ENCODE peak calls at places on chromosomes 11 and 22, in ten cellular contexts. E, C, W, Z, V, R, K, B, X and T are unnamed samples.

GRCh38 chr11:38711110-38711509 is 2113.1 kb upstream of the RAG2 start:
- DNase-seq in X (no peak), K (no peak), C (no peak), E (no peak), R (no peak), V (no peak), Z (no peak), B (no peak), W (no peak), T (no peak)

GRCh38 chr11:95728790-95729189 is 60.8 kb downstream of the FAM76B start:
- DNase-seq in E (no peak), X (no peak), V (no peak), B (no peak), Z (no peak), K (no peak), R (no peak), C (no peak), W (no peak), T (no peak)

GRCh38 chr11:81377418-81377817 is 1356.2 kb downstream of the FAM181B start:
- DNase-seq in V (no peak), B (no peak), X (no peak), W (no peak), K (no peak), C (no peak), Z (no peak), R (no peak), E (no peak), T (no peak)

GRCh38 chr11:105937331-105937730 is 84.7 kb downstream of the MSANTD4 start:
- DNase-seq in C (no peak), K (peak), X (no peak), E (no peak), R (peak), V (no peak), B (no peak), W (peak), Z (no peak), T (peak)

GRCh38 chr11:126338346-126339055 is 17.0 kb upstream of the ST3GAL4 start:
- DNase-seq in E (no peak), R (no peak), X (no peak), C (no peak), W (no peak), K (no peak), Z (no peak), B (no peak), V (no peak), T (no peak)

GRCh38 chr11:72260574-72260973 is 16.6 kb upstream of the PHOX2A start:
- DNase-seq in C (no peak), Z (no peak), V (no peak), B (no peak), E (no peak), X (no peak), R (no peak), W (no peak), K (no peak), T (no peak)

GRCh38 chr11:61791737-61792309 is 576 bp downstream of the TMEM258 start:
- DNase-seq in K (peak), R (peak), Z (peak), E (peak), X (peak), W (peak), B (peak), C (peak), V (peak), T (peak)

GRCh38 chr11:78742430-78742829 is 167.8 kb upstream of the NARS2 start:
- DNase-seq in Z (no peak), W (peak), B (peak), V (no peak), C (peak), E (peak), R (no peak), X (peak), K (no peak), T (peak)

GRCh38 chr11:17063171-17064002 is 14.1 kb downstream of the RPS13 start:
- DNase-seq in B (peak), K (no peak), C (peak), V (peak), R (peak), W (peak), E (peak), Z (peak), X (peak), T (no peak)

DNA sequence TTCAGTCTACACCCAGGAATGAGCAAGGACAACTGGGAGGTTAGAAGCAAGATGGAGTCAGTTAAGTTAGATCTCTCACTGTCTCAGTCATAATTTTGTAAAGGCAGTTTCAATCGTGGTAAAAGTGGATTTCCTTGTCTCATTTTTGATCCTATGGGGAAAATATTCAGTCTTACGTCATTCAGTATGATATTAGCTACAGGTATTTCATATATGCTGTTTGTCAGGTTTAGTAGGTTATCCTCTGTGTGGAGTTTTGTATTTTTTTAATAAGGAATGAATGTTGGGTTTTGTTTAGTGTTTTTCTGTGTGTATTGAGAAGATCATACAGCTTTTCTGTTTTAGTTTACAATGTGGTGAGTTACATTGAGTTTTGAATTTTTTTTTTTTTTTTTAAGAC is 11.8 kb downstream of the SPECC1L start:
- DNase-seq in E (no peak), C (no peak), B (no peak), R (no peak), Z (no peak), W (no peak), X (no peak), K (peak), V (no peak), T (no peak)
- H3K27ac ChIP-seq in E (no peak), C (no peak), B (no peak), R (peak), Z (no peak), W (no peak), X (no peak), K (no peak), V (no peak), T (peak)

DNA sequence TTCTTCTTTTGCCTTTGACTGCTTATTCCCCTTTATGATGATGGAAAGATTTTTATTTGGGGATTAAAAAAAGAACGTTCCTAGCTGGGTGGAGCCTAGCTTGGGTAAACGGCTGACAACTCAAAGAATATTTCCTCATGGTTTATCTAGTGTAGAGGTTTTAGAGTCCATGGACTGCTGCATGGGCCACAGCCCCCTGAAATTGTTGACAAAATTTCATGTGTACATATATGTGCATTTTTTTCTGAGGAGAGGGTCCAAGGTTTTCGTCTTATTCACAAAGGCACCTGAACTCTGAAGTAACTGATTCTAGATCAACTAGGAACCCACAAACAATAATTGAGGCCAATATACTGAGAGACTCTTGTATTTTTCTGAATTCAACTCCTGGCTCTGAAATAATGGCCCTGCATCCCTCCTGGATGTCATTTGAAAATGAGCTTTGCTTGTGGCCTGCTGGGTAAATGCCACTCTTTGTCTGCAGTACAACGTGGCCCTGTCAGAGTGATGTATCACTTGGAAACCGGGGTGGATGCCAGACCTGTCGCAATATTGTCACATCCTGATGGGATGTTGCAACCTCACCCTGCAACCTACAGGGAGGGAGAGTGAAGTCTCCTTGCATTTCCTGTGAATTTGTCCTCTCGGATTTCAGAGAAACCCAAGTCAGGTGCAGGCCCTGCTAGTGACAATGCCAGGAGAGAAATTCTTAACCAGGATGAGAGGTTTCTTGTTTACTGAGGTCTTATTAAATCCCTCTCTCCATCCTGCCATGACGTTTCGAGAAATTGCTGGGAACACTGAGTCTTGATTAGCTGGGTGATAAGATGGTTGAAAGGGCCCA is 33.8 kb downstream of the EHF start:
- DNase-seq in C (peak), W (peak), X (no peak), R (peak), K (no peak), Z (no peak), V (peak), B (peak), E (no peak), T (no peak)
- H3K27ac ChIP-seq in C (peak), W (peak), X (no peak), R (no peak), K (peak), Z (no peak), V (peak), B (peak), E (peak), T (peak)

GRCh38 chr11:114260483-114260882 is 35.7 kb upstream of the NNMT start:
- DNase-seq in C (no peak), W (no peak), K (no peak), E (no peak), Z (no peak), V (no peak), B (no peak), X (no peak), R (no peak), T (no peak)
- H3K27ac ChIP-seq in C (peak), W (no peak), K (no peak), E (no peak), Z (no peak), V (no peak), B (peak), X (peak), R (no peak), T (no peak)

DNA sequence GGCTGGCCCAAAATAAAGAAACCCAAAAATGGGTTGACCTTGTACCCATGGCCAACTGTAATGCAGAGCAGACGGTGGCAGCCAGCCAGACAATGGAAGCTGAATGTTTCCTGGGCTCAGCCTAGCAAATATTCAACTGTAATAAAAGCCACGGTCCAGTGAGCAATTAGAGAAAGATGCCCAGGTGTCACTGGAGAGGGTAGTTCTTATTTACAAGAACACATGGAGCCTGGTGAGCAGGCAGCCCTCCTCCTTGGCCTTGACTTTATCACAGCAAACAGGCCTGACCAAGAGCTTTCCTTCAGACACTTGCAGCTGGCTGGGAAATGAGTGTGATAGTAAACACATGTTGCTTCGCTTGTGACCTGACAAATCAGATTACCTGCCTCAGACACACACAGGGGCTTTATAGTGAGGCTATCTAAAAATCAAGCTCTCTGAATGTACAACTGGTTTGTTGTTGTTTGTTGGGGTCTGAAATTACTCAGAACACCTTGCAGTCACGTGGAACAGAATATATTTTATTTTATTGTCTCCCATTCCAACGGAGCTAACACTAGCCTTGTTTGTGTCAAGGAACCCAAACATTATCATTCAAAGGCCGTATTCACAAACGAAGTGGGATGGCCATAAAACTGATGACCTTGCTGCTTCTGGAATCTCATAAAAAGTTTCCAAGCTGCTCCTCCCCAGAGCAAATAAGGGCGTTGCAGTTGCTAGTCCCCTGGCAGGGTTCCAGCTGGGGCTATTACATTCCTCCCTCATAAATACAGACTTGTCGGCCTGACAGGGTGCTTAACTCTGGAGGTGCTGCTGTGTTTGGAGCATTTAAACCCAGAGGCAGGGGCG is 161.1 kb downstream of the BBOX1 start:
- DNase-seq in C (peak), E (peak), B (peak), V (no peak), Z (peak), X (peak), W (peak), R (peak), K (peak), T (peak)
- H3K27ac ChIP-seq in C (peak), E (peak), B (no peak), V (no peak), Z (peak), X (peak), W (no peak), R (peak), K (no peak), T (peak)